ENCODE peak calls at places on chromosome 19, in four cellular contexts. One of them, this sample, is unnamed.

GRCh38 chr19:47698631-47699359 is 14.4 kb upstream of the EHD2 start:
- DNase-seq in K562: no peak
- DNase-seq in HepG2: no peak
- DNase-seq in GM12878: no peak
- DNase-seq in this sample: no peak

GRCh38 chr19:6890938-6891337 is 3.6 kb downstream of the ADGRE1 start:
- DNase-seq in K562: no peak
- DNase-seq in HepG2: no peak
- DNase-seq in GM12878: no peak
- DNase-seq in this sample: no peak

GRCh38 chr19:41776700-41777099 is 19.7 kb upstream of the CEACAM3 start:
- DNase-seq in K562: no peak
- DNase-seq in HepG2: no peak
- DNase-seq in GM12878: no peak
- DNase-seq in this sample: no peak

GRCh38 chr19:42295831-42296525 is 6.0 kb upstream of the PRR19 start:
- DNase-seq in K562: peak; percentile 78
- DNase-seq in HepG2: peak; percentile 74
- DNase-seq in GM12878: peak; percentile 41
- DNase-seq in this sample: peak; percentile 77

GRCh38 chr19:10021863-10022262 is 8.6 kb downstream of the RDH8 start:
- DNase-seq in K562: no peak
- DNase-seq in HepG2: no peak
- DNase-seq in GM12878: no peak
- DNase-seq in this sample: no peak

GRCh38 chr19:38596057-38596981 is 21.4 kb downstream of the MAP4K1 start:
- DNase-seq in K562: peak; percentile 97
- DNase-seq in HepG2: peak; percentile 20
- DNase-seq in GM12878: no peak
- DNase-seq in this sample: peak; percentile 92

GRCh38 chr19:52941941-52942370 is 18.7 kb upstream of the ZNF888 start:
- DNase-seq in K562: peak; percentile 23
- DNase-seq in HepG2: no peak
- DNase-seq in GM12878: no peak
- DNase-seq in this sample: peak; percentile 7

GRCh38 chr19:21202865-21203494 is 61.1 kb downstream of the ZNF431 start:
- DNase-seq in K562: peak; percentile 63
- DNase-seq in HepG2: no peak
- DNase-seq in GM12878: peak; percentile 3
- DNase-seq in this sample: peak; percentile 43

GRCh38 chr19:6533000-6533328 is 2.1 kb downstream of the TNFSF9 start:
- DNase-seq in K562: no peak
- DNase-seq in HepG2: no peak
- DNase-seq in GM12878: no peak
- DNase-seq in this sample: no peak

GRCh38 chr19:52664461-52664860 is 26.3 kb upstream of the ZNF83 start:
- DNase-seq in K562: peak; percentile 76
- DNase-seq in HepG2: no peak
- DNase-seq in GM12878: no peak
- DNase-seq in this sample: no peak

GRCh38 chr19:3316659-3317207 is 49.6 kb upstream of the NFIC start:
- DNase-seq in K562: peak; percentile 4
- DNase-seq in HepG2: no peak
- DNase-seq in GM12878: no peak
- DNase-seq in this sample: no peak

DNA sequence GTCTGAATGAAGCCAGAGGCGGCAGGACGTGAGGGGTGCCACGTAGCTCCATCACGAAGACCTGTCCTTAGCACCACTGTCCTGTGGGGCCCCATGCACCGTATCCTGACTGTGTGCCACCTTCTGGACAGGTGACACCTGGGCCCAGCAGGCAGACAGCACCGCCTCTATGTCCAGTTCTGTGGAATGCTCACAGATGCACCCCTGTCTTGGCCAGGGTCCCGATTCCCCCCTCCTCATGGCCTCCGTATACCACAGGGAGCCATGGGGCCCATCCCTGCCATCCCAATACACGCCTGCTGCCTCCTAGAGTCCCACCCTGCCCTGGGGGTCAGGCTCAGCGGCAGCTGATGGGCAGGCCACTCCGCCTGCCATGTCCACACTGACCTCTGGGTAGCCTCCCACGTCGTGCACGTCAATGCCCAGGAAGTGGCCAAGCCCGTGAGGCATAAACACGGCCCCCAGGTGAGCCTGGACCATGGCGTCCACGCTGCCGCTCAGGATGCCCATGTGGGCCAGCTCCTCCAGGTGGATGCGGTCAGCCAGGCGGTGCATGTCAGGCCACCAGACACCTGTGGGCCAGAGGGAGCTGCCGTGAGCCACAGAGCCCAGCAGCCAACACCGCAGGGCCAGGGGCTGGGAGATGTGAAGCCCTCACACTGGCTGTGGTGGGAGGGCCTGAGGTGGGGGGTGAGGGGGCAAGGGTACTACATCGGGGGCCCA is 17.6 kb downstream of the CEBPG start:
- DNase-seq in K562: no peak
- DNase-seq in HepG2: no peak
- DNase-seq in GM12878: no peak
- DNase-seq in this sample: no peak
- TF ChIP-seq TARDBP in K562: no peak
- TF ChIP-seq TARDBP in HepG2: no peak
- TF ChIP-seq TARDBP in GM12878: no peak
- TF ChIP-seq TARDBP in this sample: no peak

GRCh38 chr19:14550201-14550754 is 20.9 kb downstream of the TECR start:
- DNase-seq in K562: peak; percentile 62
- DNase-seq in HepG2: no peak
- DNase-seq in GM12878: no peak
- DNase-seq in this sample: no peak
- TF ChIP-seq SP1 in K562: no peak
- TF ChIP-seq SP1 in HepG2: no peak
- TF ChIP-seq SP1 in GM12878: no peak
- TF ChIP-seq SP1 in this sample: no peak

DNA sequence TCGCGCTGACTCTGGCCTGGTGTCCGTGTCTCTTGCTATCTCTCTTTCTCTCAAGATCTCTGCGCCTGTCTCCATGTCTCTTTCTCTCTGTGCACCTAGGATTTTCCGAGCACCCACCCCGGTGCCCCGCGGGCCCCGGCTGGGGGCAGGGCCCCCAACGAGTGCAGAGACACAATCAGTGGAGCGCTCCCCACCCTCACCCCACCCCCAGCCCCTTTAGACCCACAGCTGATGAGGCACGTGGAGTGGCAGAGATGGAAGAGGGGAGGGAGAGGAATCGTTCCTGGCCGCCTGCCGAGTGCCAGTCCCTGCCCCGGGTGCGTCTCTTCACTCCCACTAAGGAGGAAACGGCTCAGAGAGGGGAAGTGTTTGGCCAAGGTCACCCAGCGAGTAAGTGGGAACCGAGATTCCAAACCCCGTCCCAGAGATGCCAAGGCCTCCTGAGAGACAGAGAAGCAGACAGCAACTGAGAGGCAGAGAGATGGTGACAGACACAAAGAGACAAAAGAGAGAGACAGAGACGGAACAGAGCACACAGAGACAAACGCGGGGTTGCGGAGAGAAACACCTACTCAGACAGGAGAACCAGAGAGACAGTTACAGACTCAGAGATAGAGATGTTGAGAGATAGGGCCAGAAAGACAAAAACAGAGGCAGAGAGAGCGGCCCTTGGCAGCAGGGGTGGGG is 626 bp upstream of the BCL3 start:
- DNase-seq in K562: no peak
- DNase-seq in HepG2: peak; percentile 50
- DNase-seq in GM12878: no peak
- DNase-seq in this sample: peak; percentile 42
- TF ChIP-seq FOXM1 in K562: peak; percentile 20
- TF ChIP-seq FOXM1 in HepG2: no peak
- TF ChIP-seq FOXM1 in GM12878: no peak
- TF ChIP-seq FOXM1 in this sample: no peak

DNA sequence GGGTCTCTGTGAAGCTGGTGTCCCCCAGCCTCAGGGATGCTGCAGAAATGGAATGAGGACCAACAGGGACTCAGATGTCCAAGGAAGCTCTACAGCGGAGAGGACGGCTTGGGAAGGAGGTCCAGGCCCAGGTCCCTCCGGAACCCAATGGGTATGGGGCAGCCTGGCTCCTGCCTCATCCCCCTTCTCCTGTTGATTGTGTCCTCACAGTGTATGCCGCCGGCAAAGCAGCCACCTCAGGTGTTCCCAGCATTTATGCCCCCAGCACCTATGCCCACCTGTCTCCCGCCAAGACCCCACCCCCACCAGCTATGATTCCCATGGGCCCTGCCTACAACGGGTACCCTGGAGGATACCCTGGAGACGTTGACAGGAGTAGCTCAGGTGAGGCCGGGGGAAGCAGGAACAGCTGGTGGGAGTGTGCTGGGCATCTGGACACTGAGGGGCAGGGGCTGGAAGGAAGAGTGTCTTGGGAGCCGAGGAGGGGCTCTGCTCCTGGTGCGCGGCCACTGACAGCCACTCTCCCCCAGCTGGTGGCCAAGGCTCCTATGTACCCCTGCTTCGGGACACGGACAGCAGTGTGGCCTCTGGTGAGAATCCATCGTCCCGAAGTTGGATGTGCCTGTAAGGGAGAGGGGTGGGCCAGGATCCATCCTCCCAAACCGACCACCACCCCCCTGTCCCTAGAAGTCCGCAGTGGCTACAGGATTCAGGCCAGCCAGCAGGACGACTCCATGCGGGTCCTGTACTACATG is 2.4 kb upstream of the USF2 start:
- DNase-seq in K562: no peak
- DNase-seq in HepG2: no peak
- DNase-seq in GM12878: no peak
- DNase-seq in this sample: no peak
- TF ChIP-seq TARDBP in K562: no peak
- TF ChIP-seq TARDBP in HepG2: no peak
- TF ChIP-seq TARDBP in GM12878: no peak
- TF ChIP-seq TARDBP in this sample: no peak